ENCODE peak calls at places on chromosomes 12 and 14, in ten cellular contexts. B, F, L, E, Q, O, I, N, Y and G are unnamed samples.

GRCh38 chr12:81245458-81245857 is 167.6 kb downstream of the ACSS3 start:
- DNase-seq in L (peak; percentile 52), N (no peak), Y (no peak), I (no peak), O (no peak), B (no peak), E (no peak), Q (no peak), F (no peak), G (no peak)

GRCh38 chr14:100850841-100851585 is 25.1 kb downstream of the MEG3 start:
- DNase-seq in F (peak; percentile 56), N (peak; percentile 81), Y (no peak), L (peak; percentile 63), E (peak; percentile 86), O (no peak), I (no peak), Q (peak; percentile 54), B (peak; percentile 57), G (peak; percentile 33)

GRCh38 chr14:100495917-100496316 is 91.3 kb downstream of the BEGAIN start:
- DNase-seq in Y (no peak), E (no peak), Q (no peak), L (no peak), B (no peak), O (no peak), F (no peak), I (no peak), N (no peak), G (no peak)

GRCh38 chr14:68076451-68076850 is 256.9 kb downstream of the RAD51B start:
- DNase-seq in F (peak; percentile 26), Y (peak; percentile 66), E (no peak), Q (no peak), B (no peak), I (no peak), N (no peak), O (no peak), L (no peak), G (peak; percentile 52)

GRCh38 chr12:4201333-4202105 is 72.0 kb upstream of the CCND2 start:
- DNase-seq in O (no peak), Y (no peak), E (no peak), I (no peak), L (no peak), N (no peak), Q (no peak), F (no peak), B (no peak), G (no peak)

GRCh38 chr12:106149096-106149784 is 10.5 kb upstream of the NUAK1 start:
- DNase-seq in Y (peak; percentile 40), N (no peak), O (no peak), L (no peak), B (no peak), I (no peak), Q (no peak), F (peak; percentile 50), E (no peak), G (peak; percentile 61)

GRCh38 chr12:94873368-94874085 is 130.0 kb downstream of the NDUFA12 start:
- DNase-seq in L (peak; percentile 23), Y (no peak), F (peak; percentile 31), Q (no peak), B (peak; percentile 75), I (no peak), O (no peak), N (no peak), E (no peak), G (no peak)

GRCh38 chr14:30129795-30130194 is 202.1 kb upstream of the PRKD1 start:
- DNase-seq in Y (peak; percentile 23), O (no peak), B (no peak), E (no peak), L (no peak), F (no peak), Q (no peak), N (no peak), I (no peak), G (peak; percentile 10)

GRCh38 chr12:89135976-89136634 is 216.2 kb downstream of the DUSP6 start:
- DNase-seq in E (no peak), F (peak; percentile 65), N (no peak), Y (peak; percentile 76), L (no peak), Q (no peak), I (no peak), B (no peak), O (no peak), G (no peak)

GRCh38 chr12:124395986-124396385 is 101.1 kb downstream of the RFLNA start:
- DNase-seq in Q (no peak), Y (no peak), I (no peak), E (no peak), O (no peak), B (no peak), N (no peak), F (no peak), L (no peak), G (no peak)

GRCh38 chr12:127964717-127965116 is 302.3 kb upstream of the TMEM132C start:
- DNase-seq in I (no peak), Q (no peak), O (no peak), E (no peak), N (no peak), Y (peak; percentile 44), B (no peak), F (no peak), L (no peak), G (peak; percentile 35)

GRCh38 chr12:64633940-64634337 is 23.6 kb downstream of the RASSF3 start:
- DNase-seq in Y (peak; percentile 61), B (no peak), Q (no peak), F (peak; percentile 91), E (no peak), O (no peak), N (no peak), I (no peak), L (no peak), G (peak; percentile 73)

GRCh38 chr14:71130491-71131179 is 223.4 kb downstream of the PCNX1 start:
- DNase-seq in F (peak; percentile 65), N (no peak), L (no peak), Y (peak; percentile 88), E (no peak), O (no peak), B (no peak), I (no peak), Q (no peak), G (peak; percentile 68)

GRCh38 chr14:105026033-105026785 is 5.3 kb upstream of the CDCA4 start:
- DNase-seq in F (peak; percentile 73), E (no peak), O (no peak), I (no peak), Y (no peak), B (no peak), Q (no peak), N (no peak), L (no peak), G (peak; percentile 68)

GRCh38 chr12:81758421-81759214 is 532 bp downstream of the PPFIA2 start:
- DNase-seq in I (no peak), Q (no peak), N (no peak), E (peak; percentile 13), O (peak; percentile 24), Y (peak; percentile 13), F (peak; percentile 4), B (no peak), L (peak; percentile 65), G (peak; percentile 41)

GRCh38 chr12:46524778-46525177 is 152.2 kb upstream of the SLC38A2 start:
- DNase-seq in I (peak; percentile 42), B (no peak), N (no peak), L (no peak), E (no peak), Q (no peak), F (peak; percentile 22), O (no peak), Y (peak; percentile 99), G (peak; percentile 82)

GRCh38 chr12:6899837-6900519 is 4.6 kb upstream of the LRRC23 start:
- DNase-seq in O (peak; percentile 57), B (no peak), Y (peak; percentile 35), L (peak; percentile 78), Q (no peak), N (no peak), F (no peak), E (no peak), I (no peak), G (peak; percentile 48)

GRCh38 chr12:109811624-109811995 is 21.6 kb downstream of the TRPV4 start:
- DNase-seq in Y (no peak), I (no peak), F (no peak), E (no peak), O (no peak), N (no peak), Q (no peak), L (no peak), B (no peak), G (no peak)

GRCh38 chr12:19382111-19382526 is 57.2 kb upstream of the AEBP2 start:
- DNase-seq in Q (no peak), B (no peak), E (peak; percentile 62), F (peak; percentile 96), I (peak; percentile 36), Y (peak; percentile 85), N (peak; percentile 37), L (no peak), O (no peak), G (peak; percentile 94)

GRCh38 chr12:95918194-95918993 is 24.0 kb downstream of the CCDC38 start:
- DNase-seq in O (no peak), Q (no peak), L (peak; percentile 63), B (peak; percentile 36), F (peak; percentile 60), N (peak; percentile 50), E (peak; percentile 17), Y (peak; percentile 57), I (peak; percentile 22), G (peak; percentile 73)

GRCh38 chr12:116093915-116094314 is 183.6 kb downstream of the MED13L start:
- DNase-seq in Q (no peak), O (no peak), E (no peak), N (no peak), I (no peak), B (no peak), F (no peak), L (no peak), Y (no peak), G (peak; percentile 40)